ENCODE peak calls at places on chromosome 12, in five cellular contexts. K is tibial artery; A is cardiac fibroblast; H is cardiac muscle cell; Y is CD8-positive, alpha-beta memory T cell. Z is an unnamed sample.

GRCh38 chr12:59031313-59031712 is 111.0 kb upstream of the LRIG3 start:
- DNase-seq in K (no peak), A (no peak), H (no peak), Y (no peak), Z (no peak)

GRCh38 chr12:20546267-20546666 is 148.9 kb upstream of the SLCO1C1 start:
- DNase-seq in K (no peak), A (no peak), H (no peak), Y (no peak), Z (no peak)

GRCh38 chr12:2853626-2854025 is 3.2 kb downstream of the TEX52 start:
- DNase-seq in K (peak), A (peak), H (peak), Y (peak), Z (no peak)

GRCh38 chr12:63206908-63207307 is 55.9 kb upstream of the AVPR1A start:
- DNase-seq in K (no peak), A (peak), H (peak), Y (no peak), Z (peak)

GRCh38 chr12:40837891-40838424 is 145.7 kb downstream of the CNTN1 start:
- DNase-seq in K (no peak), A (no peak), H (no peak), Y (no peak), Z (no peak)

GRCh38 chr12:38911611-38912010 is 6.2 kb upstream of the CPNE8 start:
- DNase-seq in K (no peak), A (peak), H (peak), Y (no peak), Z (no peak)

GRCh38 chr12:108273217-108273616 is 65.9 kb downstream of the CMKLR1 start:
- DNase-seq in K (no peak), A (no peak), H (no peak), Y (no peak), Z (no peak)

GRCh38 chr12:125376422-125376821 is 311.2 kb downstream of the AACS start:
- DNase-seq in K (no peak), A (no peak), H (no peak), Y (no peak), Z (no peak)

GRCh38 chr12:47942327-47943230 is 20.8 kb upstream of the TMEM106C start:
- DNase-seq in K (no peak), A (no peak), H (peak), Y (peak), Z (no peak)

GRCh38 chr12:43044241-43044640 is 454.7 kb upstream of the PRICKLE1 start:
- DNase-seq in K (no peak), A (no peak), H (peak), Y (no peak), Z (no peak)

GRCh38 chr12:109839444-109839843 is 6.2 kb upstream of the TRPV4 start:
- DNase-seq in K (no peak), A (no peak), H (no peak), Y (no peak), Z (no peak)

GRCh38 chr12:113946175-113946574 is 19.9 kb downstream of the RBM19 start:
- DNase-seq in K (no peak), A (no peak), H (no peak), Y (no peak), Z (no peak)

GRCh38 chr12:19771858-19772257 is 332.6 kb downstream of the AEBP2 start:
- DNase-seq in K (no peak), A (peak), H (peak), Y (no peak), Z (peak)

GRCh38 chr12:124915249-124916236 is 1.1 kb upstream of the UBC start:
- DNase-seq in K (peak), A (peak), H (peak), Y (peak), Z (no peak)

GRCh38 chr12:25368542-25368941 is 117.8 kb upstream of the KRAS start:
- DNase-seq in K (no peak), A (no peak), H (no peak), Y (no peak), Z (no peak)

DNA sequence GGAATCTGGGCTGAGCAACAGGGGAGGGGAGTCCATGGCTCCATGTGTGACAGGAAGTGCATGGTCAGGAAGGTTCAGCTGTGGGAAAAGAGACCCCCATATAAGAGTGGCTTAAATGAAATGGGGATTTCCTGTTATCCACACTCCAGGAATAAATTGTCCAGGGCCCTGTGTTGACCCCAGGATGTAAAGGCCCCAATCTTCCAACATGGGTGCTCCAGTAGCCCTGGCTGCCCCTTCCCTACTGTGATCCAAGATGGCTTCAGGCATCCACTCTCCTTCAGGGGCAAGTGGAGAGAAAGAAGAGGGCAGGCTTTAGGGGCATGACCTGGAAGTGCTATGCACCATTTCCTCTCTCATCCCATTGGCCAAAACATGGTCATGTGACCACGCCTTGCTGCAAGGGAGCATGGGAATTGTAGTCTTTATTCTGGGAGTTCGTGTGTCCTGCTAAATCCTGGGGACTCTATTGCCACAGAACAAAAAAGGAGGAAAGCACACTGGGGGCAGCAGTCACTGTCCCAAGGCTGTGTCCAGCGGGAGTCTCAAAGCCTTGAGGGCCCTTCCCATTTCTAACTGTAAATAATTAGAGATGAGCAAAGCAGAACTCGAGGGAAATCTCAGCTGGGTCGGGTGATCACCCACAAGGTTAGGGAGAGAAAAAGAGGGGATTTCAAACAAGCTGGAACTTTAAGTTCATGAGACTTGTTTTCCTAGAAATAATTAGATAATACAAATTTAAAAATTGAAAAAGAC is 289.2 kb downstream of the ADGRD1 start:
- DNase-seq in K (no peak), A (no peak), H (no peak), Y (no peak), Z (no peak)
- H3K4me3 ChIP-seq in K (no peak), A (no peak), H (no peak), Y (no peak), Z (no peak)

GRCh38 chr12:52517888-52518287 is 2.3 kb downstream of the KRT5 start:
- DNase-seq in K (no peak), A (no peak), H (no peak), Y (no peak), Z (no peak)

GRCh38 chr12:52515319-52515646 is 4.9 kb downstream of the KRT5 start:
- DNase-seq in K (no peak), A (no peak), H (no peak), Y (no peak), Z (no peak)

GRCh38 chr12:52517005-52517835 is 3.0 kb downstream of the KRT5 start:
- DNase-seq in K (no peak), A (no peak), H (no peak), Y (no peak), Z (no peak)

GRCh38 chr12:52514471-52515318 is 5.5 kb downstream of the KRT5 start:
- DNase-seq in K (no peak), A (no peak), H (no peak), Y (no peak), Z (no peak)

DNA sequence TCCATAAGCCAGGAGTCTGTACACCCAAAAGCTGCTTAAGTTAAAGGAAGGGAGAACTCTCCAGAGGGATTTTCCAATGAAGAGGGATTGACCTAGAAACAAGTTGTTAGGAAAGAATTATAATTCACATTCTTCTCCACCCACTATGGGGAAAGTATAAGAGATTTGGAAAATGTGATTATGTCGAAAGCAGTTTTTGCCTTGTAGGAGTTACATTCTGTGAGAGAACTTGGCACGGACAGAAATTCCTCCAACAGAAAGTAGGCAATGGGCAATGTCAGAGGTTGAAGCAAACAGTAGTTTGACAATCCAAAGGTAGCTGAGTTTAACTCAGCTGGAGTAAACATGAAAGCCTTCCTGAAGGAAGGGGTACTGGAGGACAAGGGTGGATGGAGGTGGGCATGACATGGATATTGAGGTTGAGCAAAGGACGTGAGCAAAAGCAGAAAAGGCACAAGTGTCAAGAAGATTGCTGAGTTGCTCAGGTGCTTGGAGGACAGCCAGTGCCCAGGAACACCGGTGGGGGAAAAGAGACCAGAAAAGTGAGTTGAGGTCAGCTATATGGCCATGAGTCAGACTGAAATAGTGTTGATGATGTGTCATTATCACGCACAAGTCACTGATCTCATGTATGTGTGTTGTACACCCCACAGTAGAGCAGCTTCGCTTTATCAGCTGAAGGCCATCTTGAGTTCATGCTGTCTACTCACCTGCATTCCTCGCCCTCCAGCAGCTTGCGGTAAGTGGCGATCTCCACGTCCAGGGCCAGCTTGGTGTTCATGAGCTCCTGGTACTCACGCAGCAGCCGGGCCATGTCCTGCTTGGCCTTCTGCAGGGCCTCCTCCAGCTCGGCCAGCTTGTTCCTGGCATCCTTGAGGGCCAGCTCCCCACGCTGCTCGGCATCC is 4.0 kb downstream of the KRT5 start:
- DNase-seq in K (no peak), A (no peak), H (peak), Y (no peak), Z (no peak)
- H3K4me3 ChIP-seq in K (no peak), A (no peak), H (no peak), Y (no peak), Z (no peak)

GRCh38 chr12:53696285-53696654 is 20.4 kb upstream of the ATP5MC2 start:
- DNase-seq in K (no peak), A (peak), H (peak), Y (no peak), Z (peak)
- H3K4me3 ChIP-seq in K (no peak), A (no peak), H (peak), Y (no peak), Z (no peak)

GRCh38 chr12:75000120-75000519 is 209.5 kb downstream of the KCNC2 start:
- DNase-seq in K (no peak), A (no peak), H (no peak), Y (no peak), Z (no peak)

DNA sequence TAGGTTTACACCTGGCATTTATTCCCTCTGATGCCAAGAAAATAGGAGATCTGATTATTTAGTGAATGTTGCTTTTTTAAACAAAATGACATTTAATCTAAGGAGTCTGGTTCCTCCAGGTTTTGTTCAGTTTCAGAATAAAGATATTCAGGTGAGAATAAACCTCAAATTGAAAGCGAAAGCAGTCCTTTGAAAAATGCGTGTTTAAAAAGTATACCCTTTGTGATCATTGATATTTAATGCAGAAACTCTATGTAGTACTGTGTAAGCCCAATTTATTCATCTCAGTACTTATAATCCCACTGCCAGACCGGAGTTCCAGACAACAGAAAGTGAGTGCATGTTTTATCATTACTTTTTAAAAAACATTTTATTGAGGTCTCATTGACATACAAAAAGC is 210.2 kb downstream of the KCNC2 start:
- DNase-seq in K (no peak), A (no peak), H (no peak), Y (no peak), Z (no peak)
- H3K4me3 ChIP-seq in K (no peak), A (no peak), H (no peak), Y (peak), Z (no peak)

GRCh38 chr12:93184664-93185368 is 192.9 kb upstream of the NUDT4 start:
- DNase-seq in K (no peak), A (peak), H (no peak), Y (no peak), Z (no peak)
- H3K4me3 ChIP-seq in K (no peak), A (no peak), H (no peak), Y (no peak), Z (no peak)

DNA sequence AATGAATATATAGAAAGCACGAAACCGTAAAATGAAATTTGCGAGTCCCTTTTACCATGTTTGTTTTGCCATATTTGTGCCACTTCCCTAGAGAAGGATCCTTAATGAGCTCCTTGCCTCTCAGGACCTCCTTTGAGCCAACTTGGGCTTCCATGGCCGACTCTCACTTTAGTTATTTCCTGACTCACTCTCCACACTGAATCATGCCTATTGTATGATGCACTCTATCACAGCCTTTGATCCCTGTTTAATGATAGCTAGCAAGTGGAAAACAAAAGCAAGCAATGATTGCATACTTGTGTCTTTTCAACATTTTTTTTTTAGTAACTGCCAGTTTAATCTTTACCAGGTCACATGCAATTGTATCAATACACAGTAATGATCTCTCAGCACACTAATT is 153.2 kb downstream of the CCER1 start:
- DNase-seq in K (no peak), A (peak), H (peak), Y (no peak), Z (peak)
- H3K4me3 ChIP-seq in K (no peak), A (no peak), H (no peak), Y (no peak), Z (no peak)